ENCODE peak calls at places on chromosomes 16 and 17, in five cellular contexts. K, L, R, I and Y are unnamed samples.

GRCh38 chr16:51152691-51153261 is 1.7 kb upstream of the SALL1 start:
- DNase-seq in K (no peak), L (peak), R (no peak), I (no peak), Y (peak)

GRCh38 chr16:22633280-22633679 is 122.6 kb downstream of the NPIPB5 start:
- DNase-seq in K (no peak), L (no peak), R (no peak), I (no peak), Y (no peak)

GRCh38 chr17:8927395-8927794 is 38.1 kb downstream of the PIK3R5 start:
- DNase-seq in K (no peak), L (no peak), R (no peak), I (no peak), Y (no peak)

GRCh38 chr17:61689610-61690180 is 98.7 kb upstream of the NACA2 start:
- DNase-seq in K (no peak), L (no peak), R (no peak), I (no peak), Y (no peak)

GRCh38 chr16:89022051-89022836 is 45.2 kb upstream of the CBFA2T3 start:
- DNase-seq in K (no peak), L (peak), R (no peak), I (no peak), Y (no peak)

GRCh38 chr16:87693827-87694226 is 72.0 kb downstream of the KLHDC4 start:
- DNase-seq in K (no peak), L (no peak), R (no peak), I (no peak), Y (no peak)

GRCh38 chr16:85331685-85332084 is 219.4 kb upstream of the CIBAR2 start:
- DNase-seq in K (no peak), L (no peak), R (no peak), I (no peak), Y (no peak)

GRCh38 chr17:21463204-21463661 is 87.1 kb downstream of the KCNJ12 start:
- DNase-seq in K (no peak), L (no peak), R (peak), I (no peak), Y (no peak)

GRCh38 chr17:77493238-77493812 is 352.6 kb downstream of the SEC14L1 start:
- DNase-seq in K (no peak), L (no peak), R (no peak), I (no peak), Y (no peak)

GRCh38 chr16:67199011-67199807 is at the start of gene ELMO3:
- DNase-seq in K (peak), L (peak), R (no peak), I (peak), Y (no peak)

GRCh38 chr16:57997528-57998265 is 2.8 kb downstream of the ZNF319 start:
- DNase-seq in K (no peak), L (no peak), R (no peak), I (no peak), Y (no peak)

GRCh38 chr16:88007321-88007731 is 56.1 kb downstream of the BANP start:
- DNase-seq in K (no peak), L (no peak), R (no peak), I (no peak), Y (peak)

GRCh38 chr17:72465191-72466024 is 344.6 kb downstream of the SOX9 start:
- DNase-seq in K (peak), L (no peak), R (no peak), I (peak), Y (no peak)

GRCh38 chr17:49108318-49108717 is 24.3 kb upstream of the B4GALNT2 start:
- DNase-seq in K (no peak), L (no peak), R (no peak), I (no peak), Y (no peak)

GRCh38 chr17:47315451-47316266 is 8.1 kb upstream of the EFCAB13 start:
- DNase-seq in K (peak), L (peak), R (peak), I (peak), Y (no peak)

GRCh38 chr16:66695935-66696668 is 441 bp downstream of the CMTM4 start:
- DNase-seq in K (no peak), L (peak), R (no peak), I (no peak), Y (no peak)

GRCh38 chr17:18921912-18922451 is 30.0 kb upstream of the SLC5A10 start:
- DNase-seq in K (no peak), L (no peak), R (peak), I (no peak), Y (no peak)

GRCh38 chr17:60652484-60653247 is 25.0 kb upstream of the BCAS3 start:
- DNase-seq in K (no peak), L (no peak), R (peak), I (no peak), Y (no peak)

GRCh38 chr16:87201052-87201451 is 116.1 kb downstream of the C16orf95 start:
- DNase-seq in K (peak), L (no peak), R (no peak), I (no peak), Y (peak)

GRCh38 chr17:46841561-46842379 is 9.6 kb upstream of the WNT9B start:
- DNase-seq in K (peak), L (peak), R (no peak), I (no peak), Y (no peak)

GRCh38 chr16:56108724-56109123 is 82.6 kb upstream of the GNAO1 start:
- DNase-seq in K (no peak), L (peak), R (no peak), I (peak), Y (no peak)

GRCh38 chr16:31453255-31454204 is 5.8 kb upstream of the ARMC5 start:
- DNase-seq in K (peak), L (no peak), R (no peak), I (no peak), Y (no peak)

GRCh38 chr17:49698005-49698404 is 9.8 kb downstream of the SLC35B1 start:
- DNase-seq in K (no peak), L (no peak), R (no peak), I (no peak), Y (no peak)

GRCh38 chr16:4679854-4680636 is 13.3 kb upstream of the NUDT16L1 start:
- DNase-seq in K (no peak), L (no peak), R (peak), I (no peak), Y (no peak)

GRCh38 chr16:69921125-69921524 is 30.0 kb upstream of the CLEC18A start:
- DNase-seq in K (no peak), L (no peak), R (no peak), I (no peak), Y (no peak)

GRCh38 chr17:10062757-10063385 is 135.5 kb downstream of the GAS7 start:
- DNase-seq in K (no peak), L (no peak), R (no peak), I (no peak), Y (no peak)

GRCh38 chr16:69903851-69904250 is 47.3 kb upstream of the CLEC18A start:
- DNase-seq in K (peak), L (no peak), R (no peak), I (no peak), Y (no peak)

GRCh38 chr17:43211480-43212402 is at the start of gene TMEM106A:
- DNase-seq in K (peak), L (peak), R (peak), I (no peak), Y (peak)

GRCh38 chr16:21599994-21600773 is 807 bp downstream of the METTL9 start:
- DNase-seq in K (peak), L (peak), R (peak), I (no peak), Y (no peak)

GRCh38 chr16:7137560-7138330 is 194.9 kb upstream of the RBFOX1 start:
- DNase-seq in K (no peak), L (no peak), R (no peak), I (no peak), Y (no peak)

GRCh38 chr17:56850591-56850990 is 16.6 kb downstream of the DGKE start:
- DNase-seq in K (no peak), L (no peak), R (no peak), I (no peak), Y (no peak)

GRCh38 chr17:3916013-3916696 is at the start of gene P2RX1:
- DNase-seq in K (peak), L (no peak), R (peak), I (no peak), Y (no peak)

GRCh38 chr16:54048994-54049929 is 237.3 kb downstream of the IRX3 start:
- DNase-seq in K (no peak), L (peak), R (no peak), I (no peak), Y (no peak)

GRCh38 chr16:84484579-84485254 is 19.7 kb downstream of the MEAK7 start:
- DNase-seq in K (peak), L (peak), R (no peak), I (peak), Y (peak)

GRCh38 chr17:60989846-60990245 is 312.2 kb downstream of the BCAS3 start:
- DNase-seq in K (no peak), L (no peak), R (no peak), I (no peak), Y (no peak)

GRCh38 chr16:1364510-1364909 is 12.8 kb downstream of the GNPTG start:
- DNase-seq in K (no peak), L (no peak), R (no peak), I (no peak), Y (no peak)

GRCh38 chr16:58306327-58306726 is 11.5 kb upstream of the PRSS54 start:
- DNase-seq in K (no peak), L (no peak), R (peak), I (no peak), Y (no peak)

GRCh38 chr17:9308069-9308468 is 267.6 kb downstream of the STX8 start:
- DNase-seq in K (no peak), L (no peak), R (no peak), I (no peak), Y (no peak)